ENCODE peak calls at places on chromosomes 12 and 14, in four cellular contexts. One of them, this sample, is unnamed.

GRCh38 chr12:128323115-128323514 is 56.1 kb downstream of the TMEM132C start:
- DNase-seq in A549: no peak
- DNase-seq in OCI-LY7: no peak
- DNase-seq in endothelial cell: no peak
- DNase-seq in this sample: no peak

GRCh38 chr14:53744846-53745245 is 211.8 kb downstream of the BMP4 start:
- DNase-seq in OCI-LY7: no peak
- DNase-seq in endothelial cell: no peak
- DNase-seq in A549: no peak
- DNase-seq in this sample: no peak

GRCh38 chr12:106984588-106985137 is 2.3 kb downstream of the MTERF2 start:
- DNase-seq in OCI-LY7: no peak
- DNase-seq in A549: no peak
- DNase-seq in endothelial cell: no peak
- DNase-seq in this sample: peak

GRCh38 chr14:52701223-52701622 is 5.8 kb upstream of the PSMC6 start:
- DNase-seq in endothelial cell: no peak
- DNase-seq in OCI-LY7: no peak
- DNase-seq in A549: no peak
- DNase-seq in this sample: no peak

GRCh38 chr12:124464062-124464461 is 103.3 kb downstream of the NCOR2 start:
- DNase-seq in A549: no peak
- DNase-seq in endothelial cell: no peak
- DNase-seq in OCI-LY7: no peak
- DNase-seq in this sample: no peak

GRCh38 chr12:89181271-89181920 is 170.9 kb downstream of the DUSP6 start:
- DNase-seq in endothelial cell: no peak
- DNase-seq in OCI-LY7: no peak
- DNase-seq in A549: peak
- DNase-seq in this sample: no peak

GRCh38 chr12:123907726-123908476 is 64.7 kb downstream of the CCDC92 start:
- DNase-seq in A549: no peak
- DNase-seq in OCI-LY7: no peak
- DNase-seq in endothelial cell: no peak
- DNase-seq in this sample: no peak

GRCh38 chr14:96614528-96614927 is 112.3 kb downstream of the PAPOLA start:
- DNase-seq in endothelial cell: no peak
- DNase-seq in A549: no peak
- DNase-seq in OCI-LY7: no peak
- DNase-seq in this sample: no peak

GRCh38 chr14:104315169-104315568 is 176.8 kb downstream of the KIF26A start:
- DNase-seq in OCI-LY7: no peak
- DNase-seq in endothelial cell: no peak
- DNase-seq in A549: no peak
- DNase-seq in this sample: no peak

GRCh38 chr12:66774921-66775320 is 96.0 kb upstream of the GRIP1 start:
- DNase-seq in OCI-LY7: no peak
- DNase-seq in A549: no peak
- DNase-seq in endothelial cell: no peak
- DNase-seq in this sample: no peak

GRCh38 chr14:59185676-59186075 is 2.8 kb upstream of the DAAM1 start:
- DNase-seq in endothelial cell: no peak
- DNase-seq in OCI-LY7: peak
- DNase-seq in A549: no peak
- DNase-seq in this sample: no peak

GRCh38 chr12:82025462-82025861 is 266.3 kb upstream of the PPFIA2 start:
- DNase-seq in A549: no peak
- DNase-seq in OCI-LY7: no peak
- DNase-seq in endothelial cell: no peak
- DNase-seq in this sample: no peak

GRCh38 chr12:24039113-24039525 is 89.6 kb upstream of the SOX5 start:
- DNase-seq in OCI-LY7: no peak
- DNase-seq in endothelial cell: no peak
- DNase-seq in A549: no peak
- DNase-seq in this sample: no peak

GRCh38 chr12:105623337-105623736 is 292.8 kb downstream of the C12orf75 start:
- DNase-seq in OCI-LY7: no peak
- DNase-seq in endothelial cell: no peak
- DNase-seq in A549: no peak
- DNase-seq in this sample: no peak

GRCh38 chr14:79500489-79500888 is 710.8 kb downstream of the DIO2 start:
- DNase-seq in OCI-LY7: no peak
- DNase-seq in endothelial cell: no peak
- DNase-seq in A549: no peak
- DNase-seq in this sample: no peak

GRCh38 chr12:65868878-65869277 is 44.6 kb downstream of the HMGA2 start:
- DNase-seq in A549: no peak
- DNase-seq in OCI-LY7: no peak
- DNase-seq in endothelial cell: no peak
- DNase-seq in this sample: no peak

GRCh38 chr12:75480469-75480949 is at the start of gene GLIPR1:
- DNase-seq in endothelial cell: no peak
- DNase-seq in OCI-LY7: peak
- DNase-seq in A549: peak
- DNase-seq in this sample: peak

GRCh38 chr14:104462651-104463630 is 116.6 kb upstream of the C14orf180 start:
- DNase-seq in A549: no peak
- DNase-seq in endothelial cell: no peak
- DNase-seq in OCI-LY7: no peak
- DNase-seq in this sample: no peak

GRCh38 chr12:124422570-124423523 is 128.0 kb downstream of the RFLNA start:
- DNase-seq in OCI-LY7: no peak
- DNase-seq in endothelial cell: no peak
- DNase-seq in A549: peak
- DNase-seq in this sample: no peak

GRCh38 chr14:44771495-44771894 is 190.3 kb downstream of the KLHL28 start:
- DNase-seq in OCI-LY7: no peak
- DNase-seq in A549: no peak
- DNase-seq in endothelial cell: no peak
- DNase-seq in this sample: no peak

GRCh38 chr12:122215789-122216188 is 10.1 kb downstream of the DIABLO start:
- DNase-seq in endothelial cell: no peak
- DNase-seq in A549: no peak
- DNase-seq in OCI-LY7: no peak
- DNase-seq in this sample: no peak

GRCh38 chr12:23464241-23464812 is 485.1 kb downstream of the SOX5 start:
- DNase-seq in OCI-LY7: no peak
- DNase-seq in A549: no peak
- DNase-seq in endothelial cell: no peak
- DNase-seq in this sample: no peak

GRCh38 chr12:122920687-122921086 is 24.8 kb upstream of the VPS37B start:
- DNase-seq in A549: no peak
- DNase-seq in endothelial cell: no peak
- DNase-seq in OCI-LY7: no peak
- DNase-seq in this sample: no peak

GRCh38 chr12:4044101-4044500 is 170.9 kb upstream of the PARP11 start:
- DNase-seq in A549: no peak
- DNase-seq in OCI-LY7: no peak
- DNase-seq in endothelial cell: no peak
- DNase-seq in this sample: no peak

GRCh38 chr12:30358113-30358512 is 337.6 kb downstream of the IPO8 start:
- DNase-seq in endothelial cell: no peak
- DNase-seq in OCI-LY7: no peak
- DNase-seq in A549: no peak
- DNase-seq in this sample: no peak

GRCh38 chr12:49887536-49888401 is 15.9 kb downstream of the FAIM2 start:
- DNase-seq in endothelial cell: no peak
- DNase-seq in OCI-LY7: no peak
- DNase-seq in A549: no peak
- DNase-seq in this sample: no peak

GRCh38 chr12:89708793-89709156 is at the start of gene ATP2B1:
- DNase-seq in OCI-LY7: peak
- DNase-seq in endothelial cell: peak
- DNase-seq in A549: peak
- DNase-seq in this sample: peak

GRCh38 chr12:66403746-66404145 is 101.5 kb downstream of the HELB start:
- DNase-seq in A549: no peak
- DNase-seq in OCI-LY7: peak
- DNase-seq in endothelial cell: no peak
- DNase-seq in this sample: no peak

GRCh38 chr12:9699269-9699897 is 29.9 kb downstream of the CLEC2D start:
- DNase-seq in OCI-LY7: no peak
- DNase-seq in A549: no peak
- DNase-seq in endothelial cell: no peak
- DNase-seq in this sample: no peak

GRCh38 chr12:124125472-124125871 is 152.5 kb downstream of the ZNF664 start:
- DNase-seq in OCI-LY7: no peak
- DNase-seq in endothelial cell: no peak
- DNase-seq in A549: no peak
- DNase-seq in this sample: no peak

GRCh38 chr12:118840399-118840798 is 140.9 kb upstream of the SRRM4 start:
- DNase-seq in A549: no peak
- DNase-seq in endothelial cell: no peak
- DNase-seq in OCI-LY7: peak
- DNase-seq in this sample: no peak

GRCh38 chr14:41642402-41643195 is 35.9 kb downstream of the LRFN5 start:
- DNase-seq in endothelial cell: no peak
- DNase-seq in A549: no peak
- DNase-seq in OCI-LY7: no peak
- DNase-seq in this sample: no peak

GRCh38 chr12:91577586-91578539 is 395.2 kb upstream of the DCN start:
- DNase-seq in A549: peak
- DNase-seq in OCI-LY7: peak
- DNase-seq in endothelial cell: no peak
- DNase-seq in this sample: no peak

GRCh38 chr12:21541773-21542172 is 15.7 kb downstream of the SPX start:
- DNase-seq in endothelial cell: no peak
- DNase-seq in A549: no peak
- DNase-seq in OCI-LY7: no peak
- DNase-seq in this sample: no peak

GRCh38 chr14:64082837-64083236 is 211.3 kb downstream of the ESR2 start:
- DNase-seq in OCI-LY7: no peak
- DNase-seq in endothelial cell: no peak
- DNase-seq in A549: no peak
- DNase-seq in this sample: no peak

DNA sequence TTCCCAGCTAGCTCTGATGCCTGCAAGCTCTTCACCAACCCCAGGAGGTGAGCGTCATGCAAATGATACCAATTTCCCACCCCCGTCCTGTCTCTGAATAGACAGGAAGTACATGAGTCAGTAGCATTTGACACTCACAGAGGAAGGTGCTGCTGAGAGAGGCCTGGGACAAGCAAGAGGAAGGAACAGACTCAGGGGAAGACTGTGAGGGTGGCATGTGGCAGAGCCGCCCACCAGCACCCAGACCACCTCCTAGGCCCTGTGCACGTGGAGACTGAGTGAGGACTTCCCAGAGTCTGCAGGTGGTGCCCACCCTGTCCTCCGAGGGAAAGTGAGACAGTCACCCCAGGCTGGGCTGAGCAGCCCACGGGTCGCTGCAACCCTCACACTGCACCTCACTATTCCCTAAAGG is 199.5 kb upstream of the SFSWAP start:
- DNase-seq in endothelial cell: peak
- DNase-seq in A549: no peak
- DNase-seq in OCI-LY7: peak
- DNase-seq in this sample: peak
- TF ChIP-seq CTCF in endothelial cell: no peak
- TF ChIP-seq CTCF in A549: no peak
- TF ChIP-seq CTCF in OCI-LY7: no peak
- TF ChIP-seq CTCF in this sample: no peak

GRCh38 chr12:115222220-115222619 is 538.2 kb upstream of the TBX3 start:
- DNase-seq in endothelial cell: no peak
- DNase-seq in A549: no peak
- DNase-seq in OCI-LY7: no peak
- DNase-seq in this sample: no peak
- TF ChIP-seq CTCF in endothelial cell: no peak
- TF ChIP-seq CTCF in A549: peak
- TF ChIP-seq CTCF in OCI-LY7: no peak
- TF ChIP-seq CTCF in this sample: no peak

GRCh38 chr12:101823891-101824290 is 6.9 kb downstream of the GNPTAB start:
- DNase-seq in OCI-LY7: peak
- DNase-seq in endothelial cell: peak
- DNase-seq in A549: peak
- DNase-seq in this sample: peak
- TF ChIP-seq CTCF in OCI-LY7: peak
- TF ChIP-seq CTCF in endothelial cell: peak
- TF ChIP-seq CTCF in A549: no peak
- TF ChIP-seq CTCF in this sample: peak

DNA sequence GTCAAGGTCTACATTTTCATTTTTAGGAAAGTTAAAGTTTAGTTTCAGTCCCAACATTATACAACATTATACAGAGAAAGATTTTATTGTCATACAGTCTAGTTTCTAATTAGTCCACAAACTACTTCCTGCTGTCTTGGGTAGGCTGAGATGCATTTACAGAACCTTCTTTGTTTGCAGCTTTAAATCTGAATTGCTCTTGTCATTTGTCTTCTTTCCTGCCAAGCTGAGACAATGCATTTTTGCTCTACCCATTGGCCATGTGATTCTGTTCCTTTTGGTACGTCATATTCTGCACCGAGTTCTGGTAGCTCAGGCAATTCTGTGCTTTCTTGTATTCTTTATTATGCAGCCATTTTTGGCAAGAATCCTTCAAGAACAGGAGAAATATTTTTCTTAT is 228.5 kb downstream of the ATP23 start:
- DNase-seq in endothelial cell: no peak
- DNase-seq in A549: no peak
- DNase-seq in OCI-LY7: no peak
- DNase-seq in this sample: no peak
- TF ChIP-seq CTCF in endothelial cell: no peak
- TF ChIP-seq CTCF in A549: no peak
- TF ChIP-seq CTCF in OCI-LY7: no peak
- TF ChIP-seq CTCF in this sample: no peak

This sample was measured in activated CD8-positive, alpha-beta T cell treated with anti-CD3 and anti-CD28 coated beads for 36 hours.